ENCODE peak calls at places on chromosomes 7 and 10, in ten cellular contexts. One of them, this sample, is unnamed.
A peak's percentile ranks its signal among the peaks of the same experiment; 100 is the strongest.

GRCh38 chr10:61655335-61655851 is 7.3 kb upstream of the CABCOCO1 start:
- DNase-seq in activated naive CD4-positive, alpha-beta T cell treated with anti-CD3 and anti-CD28 coated beads, Interleukin-2, amount 50 U/mL, for 16 hours: no peak
- DNase-seq in endothelial cell of umbilical vein: no peak
- DNase-seq in PC-9: no peak
- DNase-seq in NCI-H345: no peak
- DNase-seq in T-helper 1 cell: no peak
- DNase-seq in NAMALWA: no peak
- DNase-seq in lower leg skin: no peak
- DNase-seq in dorsolateral prefrontal cortex: no peak
- DNase-seq in epithelial cell of esophagus: no peak
- DNase-seq in this sample: no peak

GRCh38 chr10:53839437-53840039 is 961.5 kb downstream of the PCDH15 start:
- DNase-seq in lower leg skin: no peak
- DNase-seq in activated naive CD4-positive, alpha-beta T cell treated with anti-CD3 and anti-CD28 coated beads, Interleukin-2, amount 50 U/mL, for 16 hours: no peak
- DNase-seq in NCI-H345: no peak
- DNase-seq in NAMALWA: peak; percentile 53
- DNase-seq in dorsolateral prefrontal cortex: no peak
- DNase-seq in PC-9: no peak
- DNase-seq in endothelial cell of umbilical vein: peak; percentile 54
- DNase-seq in T-helper 1 cell: no peak
- DNase-seq in epithelial cell of esophagus: peak; percentile 46
- DNase-seq in this sample: no peak

GRCh38 chr7:39504963-39505362 is 61.2 kb upstream of the YAE1 start:
- DNase-seq in T-helper 1 cell: no peak
- DNase-seq in epithelial cell of esophagus: peak; percentile 56
- DNase-seq in NCI-H345: no peak
- DNase-seq in NAMALWA: no peak
- DNase-seq in PC-9: peak; percentile 72
- DNase-seq in activated naive CD4-positive, alpha-beta T cell treated with anti-CD3 and anti-CD28 coated beads, Interleukin-2, amount 50 U/mL, for 16 hours: no peak
- DNase-seq in dorsolateral prefrontal cortex: no peak
- DNase-seq in endothelial cell of umbilical vein: no peak
- DNase-seq in lower leg skin: no peak
- DNase-seq in this sample: no peak

GRCh38 chr10:25125151-25125550 is 49.6 kb upstream of the GPR158 start:
- DNase-seq in epithelial cell of esophagus: no peak
- DNase-seq in endothelial cell of umbilical vein: no peak
- DNase-seq in T-helper 1 cell: no peak
- DNase-seq in dorsolateral prefrontal cortex: peak; percentile 51
- DNase-seq in NCI-H345: no peak
- DNase-seq in PC-9: no peak
- DNase-seq in lower leg skin: no peak
- DNase-seq in NAMALWA: no peak
- DNase-seq in activated naive CD4-positive, alpha-beta T cell treated with anti-CD3 and anti-CD28 coated beads, Interleukin-2, amount 50 U/mL, for 16 hours: no peak
- DNase-seq in this sample: no peak

GRCh38 chr10:48751730-48752129 is 67.1 kb downstream of the WDFY4 start:
- DNase-seq in lower leg skin: peak; percentile 70
- DNase-seq in dorsolateral prefrontal cortex: no peak
- DNase-seq in PC-9: no peak
- DNase-seq in T-helper 1 cell: no peak
- DNase-seq in NCI-H345: no peak
- DNase-seq in activated naive CD4-positive, alpha-beta T cell treated with anti-CD3 and anti-CD28 coated beads, Interleukin-2, amount 50 U/mL, for 16 hours: no peak
- DNase-seq in endothelial cell of umbilical vein: no peak
- DNase-seq in epithelial cell of esophagus: no peak
- DNase-seq in NAMALWA: no peak
- DNase-seq in this sample: no peak

GRCh38 chr7:87581723-87582122 is 19.0 kb downstream of the ABCB1 start:
- DNase-seq in dorsolateral prefrontal cortex: no peak
- DNase-seq in endothelial cell of umbilical vein: no peak
- DNase-seq in activated naive CD4-positive, alpha-beta T cell treated with anti-CD3 and anti-CD28 coated beads, Interleukin-2, amount 50 U/mL, for 16 hours: no peak
- DNase-seq in lower leg skin: no peak
- DNase-seq in epithelial cell of esophagus: no peak
- DNase-seq in T-helper 1 cell: no peak
- DNase-seq in NCI-H345: no peak
- DNase-seq in PC-9: no peak
- DNase-seq in NAMALWA: no peak
- DNase-seq in this sample: no peak

GRCh38 chr7:24914465-24914859 is 65.5 kb downstream of the OSBPL3 start:
- DNase-seq in T-helper 1 cell: no peak
- DNase-seq in epithelial cell of esophagus: peak; percentile 39
- DNase-seq in PC-9: no peak
- DNase-seq in NAMALWA: no peak
- DNase-seq in lower leg skin: no peak
- DNase-seq in NCI-H345: no peak
- DNase-seq in endothelial cell of umbilical vein: no peak
- DNase-seq in activated naive CD4-positive, alpha-beta T cell treated with anti-CD3 and anti-CD28 coated beads, Interleukin-2, amount 50 U/mL, for 16 hours: no peak
- DNase-seq in dorsolateral prefrontal cortex: no peak
- DNase-seq in this sample: no peak

GRCh38 chr10:49074836-49075235 is 40.5 kb downstream of the VSTM4 start:
- DNase-seq in epithelial cell of esophagus: no peak
- DNase-seq in PC-9: no peak
- DNase-seq in activated naive CD4-positive, alpha-beta T cell treated with anti-CD3 and anti-CD28 coated beads, Interleukin-2, amount 50 U/mL, for 16 hours: no peak
- DNase-seq in lower leg skin: peak; percentile 77
- DNase-seq in NAMALWA: no peak
- DNase-seq in endothelial cell of umbilical vein: no peak
- DNase-seq in NCI-H345: no peak
- DNase-seq in T-helper 1 cell: no peak
- DNase-seq in dorsolateral prefrontal cortex: no peak
- DNase-seq in this sample: no peak

GRCh38 chr7:45979275-45980180 is 58.5 kb upstream of the IGFBP3 start:
- DNase-seq in dorsolateral prefrontal cortex: no peak
- DNase-seq in PC-9: peak; percentile 33
- DNase-seq in T-helper 1 cell: no peak
- DNase-seq in epithelial cell of esophagus: peak; percentile 15
- DNase-seq in NCI-H345: no peak
- DNase-seq in NAMALWA: no peak
- DNase-seq in endothelial cell of umbilical vein: no peak
- DNase-seq in activated naive CD4-positive, alpha-beta T cell treated with anti-CD3 and anti-CD28 coated beads, Interleukin-2, amount 50 U/mL, for 16 hours: no peak
- DNase-seq in lower leg skin: peak; percentile 62
- DNase-seq in this sample: no peak

GRCh38 chr10:46267132-46267985 is 19.4 kb upstream of the ANTXRL start:
- DNase-seq in T-helper 1 cell: no peak
- DNase-seq in endothelial cell of umbilical vein: no peak
- DNase-seq in dorsolateral prefrontal cortex: no peak
- DNase-seq in NCI-H345: no peak
- DNase-seq in PC-9: no peak
- DNase-seq in activated naive CD4-positive, alpha-beta T cell treated with anti-CD3 and anti-CD28 coated beads, Interleukin-2, amount 50 U/mL, for 16 hours: no peak
- DNase-seq in NAMALWA: peak; percentile 19
- DNase-seq in lower leg skin: peak; percentile 52
- DNase-seq in epithelial cell of esophagus: no peak
- DNase-seq in this sample: no peak